ENCODE peak calls at places on chromosomes 12 and 14, in five cellular contexts. X is IMR-90, G is neuronal stem cell, L is H9, S is H1. A is an unnamed sample.

GRCh38 chr12:49346659-49347306 is at the start of gene DNAJC22:
- DNase-seq in X (no peak), G (no peak), L (peak), S (peak), A (no peak)

GRCh38 chr14:104866451-104867370 is 1.6 kb downstream of the CEP170B start:
- DNase-seq in X (no peak), G (no peak), L (no peak), S (no peak), A (no peak)

GRCh38 chr14:102939820-102940561 is 17.5 kb downstream of the AMN start:
- DNase-seq in X (no peak), G (no peak), L (no peak), S (no peak), A (no peak)

GRCh38 chr12:63069860-63070617 is 81.0 kb downstream of the AVPR1A start:
- DNase-seq in X (no peak), G (no peak), L (no peak), S (no peak), A (no peak)

GRCh38 chr12:122986258-122986871 is 5.9 kb downstream of the ARL6IP4 start:
- DNase-seq in X (no peak), G (no peak), L (no peak), S (no peak), A (no peak)

GRCh38 chr12:46585854-46586621 is 213.5 kb upstream of the SLC38A2 start:
- DNase-seq in X (peak), G (peak), L (peak), S (no peak), A (peak)

GRCh38 chr14:37889087-37889486 is 293.7 kb downstream of the TTC6 start:
- DNase-seq in X (no peak), G (no peak), L (no peak), S (no peak), A (no peak)

GRCh38 chr12:51866324-51866723 is 17.8 kb upstream of the FIGNL2 start:
- DNase-seq in X (no peak), G (no peak), L (no peak), S (no peak), A (no peak)

GRCh38 chr12:27272375-27273028 is 28.4 kb downstream of the STK38L start:
- DNase-seq in X (no peak), G (no peak), L (no peak), S (no peak), A (no peak)

GRCh38 chr12:128823216-128823915 is 392 bp downstream of the SLC15A4 start:
- DNase-seq in X (no peak), G (no peak), L (peak), S (peak), A (no peak)

GRCh38 chr14:46861753-46862152 is 210.2 kb upstream of the RPL10L start:
- DNase-seq in X (no peak), G (no peak), L (no peak), S (no peak), A (no peak)

GRCh38 chr12:27779837-27780611 is at the start of the genes KLHL42 and MANSC4:
- DNase-seq in X (peak), G (peak), L (peak), S (peak), A (peak)

GRCh38 chr12:123478069-123478468 is 20.1 kb downstream of the SNRNP35 start:
- DNase-seq in X (no peak), G (no peak), L (no peak), S (no peak), A (no peak)

GRCh38 chr12:131223171-131223761 is 269.6 kb downstream of the ADGRD1 start:
- DNase-seq in X (no peak), G (no peak), L (peak), S (no peak), A (no peak)

GRCh38 chr14:102941419-102942011 is 19.1 kb downstream of the AMN start:
- DNase-seq in X (peak), G (no peak), L (no peak), S (no peak), A (no peak)

GRCh38 chr12:51393676-51394545 is 2.7 kb upstream of the GALNT6 start:
- DNase-seq in X (peak), G (no peak), L (peak), S (no peak), A (peak)

GRCh38 chr14:86787782-86788181 is 1205.2 kb downstream of the GALC start:
- DNase-seq in X (peak), G (no peak), L (no peak), S (no peak), A (peak)

GRCh38 chr12:104677441-104678089 is 220.8 kb downstream of the CHST11 start:
- DNase-seq in X (no peak), G (no peak), L (no peak), S (no peak), A (no peak)

GRCh38 chr12:108457734-108458361 is 57.2 kb upstream of the FICD start:
- DNase-seq in X (no peak), G (no peak), L (no peak), S (peak), A (no peak)

GRCh38 chr12:121992059-121992879 is 29.4 kb upstream of the BCL7A start:
- DNase-seq in X (peak), G (no peak), L (no peak), S (no peak), A (peak)

GRCh38 chr12:30425445-30425844 is 270.2 kb downstream of the IPO8 start:
- DNase-seq in X (no peak), G (no peak), L (no peak), S (no peak), A (no peak)

GRCh38 chr12:26153421-26154154 is 28.8 kb upstream of the BHLHE41 start:
- DNase-seq in X (peak), G (no peak), L (no peak), S (no peak), A (peak)

GRCh38 chr14:24135834-24136683 is at the start of gene PSME1:
- DNase-seq in X (peak), G (peak), L (peak), S (peak), A (peak)

GRCh38 chr12:48969160-48969771 is 2.3 kb downstream of the WNT10B start:
- DNase-seq in X (no peak), G (no peak), L (no peak), S (peak), A (no peak)

GRCh38 chr12:57461326-57461903 is 1.8 kb downstream of the GLI1 start:
- DNase-seq in X (peak), G (peak), L (peak), S (peak), A (peak)

GRCh38 chr12:29519585-29520182 is 22.2 kb upstream of the OVCH1 start:
- DNase-seq in X (peak), G (peak), L (no peak), S (no peak), A (peak)

GRCh38 chr14:101826359-101826758 is 64.8 kb downstream of the PPP2R5C start:
- DNase-seq in X (no peak), G (no peak), L (no peak), S (no peak), A (no peak)

GRCh38 chr14:101833045-101833444 is 71.5 kb downstream of the PPP2R5C start:
- DNase-seq in X (no peak), G (no peak), L (no peak), S (no peak), A (no peak)

GRCh38 chr14:101827286-101827685 is 65.8 kb downstream of the PPP2R5C start:
- DNase-seq in X (no peak), G (no peak), L (no peak), S (no peak), A (peak)

GRCh38 chr14:101828038-101828437 is 66.5 kb downstream of the PPP2R5C start:
- DNase-seq in X (peak), G (no peak), L (no peak), S (no peak), A (peak)

DNA sequence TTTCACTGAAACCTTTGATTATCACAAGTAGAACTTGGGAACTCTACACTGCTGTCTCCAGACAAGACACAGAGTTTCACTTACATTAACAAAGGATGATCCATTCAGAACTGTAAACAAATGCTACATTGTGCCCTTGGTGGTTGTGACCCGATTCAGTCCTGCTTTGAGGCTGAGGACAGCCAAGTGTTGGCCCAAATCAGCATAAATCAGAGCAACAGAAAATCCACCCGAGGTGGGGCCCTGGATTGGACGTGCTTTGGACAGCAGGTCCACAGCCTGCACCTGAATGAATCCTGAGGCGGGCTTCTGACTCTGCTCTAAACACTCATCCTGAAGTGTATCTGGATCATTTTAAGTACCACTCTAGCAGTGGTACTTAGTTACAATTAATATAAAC is 68.8 kb downstream of the PPP2R5C start:
- DNase-seq in X (no peak), G (no peak), L (no peak), S (no peak), A (no peak)
- H2AFZ ChIP-seq in X (no peak), G (no peak), L (no peak), S (no peak), A (no peak)

DNA sequence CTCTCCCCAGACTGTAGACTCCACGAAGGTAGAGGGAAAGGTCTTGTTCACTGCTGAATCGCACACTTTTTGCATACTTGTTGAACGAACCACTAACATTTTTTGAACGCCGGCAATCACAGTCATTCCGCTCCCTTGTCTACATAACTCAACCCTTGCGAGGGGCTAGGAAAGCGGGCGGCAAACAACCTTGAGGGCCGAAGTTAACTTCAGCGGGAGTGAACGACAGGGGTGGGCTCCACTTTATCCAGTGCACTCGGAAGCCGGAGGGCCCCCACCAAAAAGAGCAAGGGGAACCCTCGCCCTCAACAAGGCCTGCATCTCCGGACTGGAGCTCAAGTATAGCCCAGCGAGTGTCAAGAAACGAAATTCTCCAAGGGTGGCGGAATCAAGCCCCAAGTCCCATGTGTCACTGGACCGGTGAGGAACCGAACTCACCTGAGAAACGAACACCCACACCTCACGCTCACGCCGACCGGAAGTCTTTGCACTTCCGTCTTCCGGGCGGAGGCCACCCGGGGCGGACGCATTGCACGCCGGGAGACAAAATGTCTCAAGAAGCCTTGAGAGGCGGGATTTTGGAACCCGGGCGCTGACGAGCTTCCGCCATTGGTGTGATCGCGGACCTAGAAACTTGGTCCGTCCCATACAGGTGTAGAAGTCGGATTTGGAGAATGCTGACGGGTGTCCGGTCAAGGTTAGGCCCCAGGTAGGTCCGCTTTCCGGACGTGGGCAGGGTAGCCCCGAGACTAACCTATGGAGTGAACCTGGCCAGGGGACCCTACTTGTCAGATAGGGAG is at the start of gene LLPH:
- DNase-seq in X (peak), G (peak), L (peak), S (peak), A (peak)
- H2BK15ac ChIP-seq in X (peak), G (no peak), L (no peak), S (no peak), A (peak)

GRCh38 chr12:86143162-86143561 is 113.0 kb downstream of the MGAT4C start:
- DNase-seq in X (no peak), G (no peak), L (no peak), S (no peak), A (no peak)

GRCh38 chr12:86138770-86139169 is 117.4 kb downstream of the MGAT4C start:
- DNase-seq in X (no peak), G (no peak), L (no peak), S (no peak), A (peak)

GRCh38 chr12:86134571-86134970 is 121.6 kb downstream of the MGAT4C start:
- DNase-seq in X (peak), G (no peak), L (no peak), S (no peak), A (peak)

GRCh38 chr12:86139671-86140070 is 116.5 kb downstream of the MGAT4C start:
- DNase-seq in X (peak), G (no peak), L (no peak), S (no peak), A (no peak)

GRCh38 chr12:86137936-86138335 is 118.3 kb downstream of the MGAT4C start:
- DNase-seq in X (peak), G (no peak), L (no peak), S (no peak), A (peak)
- H2AFZ ChIP-seq in X (no peak), G (no peak), L (no peak), S (no peak), A (no peak)

GRCh38 chr14:31576949-31577348 is 15.7 kb downstream of the NUBPL start:
- DNase-seq in X (no peak), G (no peak), L (no peak), S (no peak), A (no peak)

GRCh38 chr14:31582286-31582691 is 21.1 kb downstream of the NUBPL start:
- DNase-seq in X (peak), G (peak), L (no peak), S (no peak), A (peak)

GRCh38 chr14:31578266-31578665 is 17.1 kb downstream of the NUBPL start:
- DNase-seq in X (no peak), G (no peak), L (no peak), S (no peak), A (no peak)

GRCh38 chr14:31580234-31580633 is 19.0 kb downstream of the NUBPL start:
- DNase-seq in X (no peak), G (no peak), L (no peak), S (no peak), A (no peak)

DNA sequence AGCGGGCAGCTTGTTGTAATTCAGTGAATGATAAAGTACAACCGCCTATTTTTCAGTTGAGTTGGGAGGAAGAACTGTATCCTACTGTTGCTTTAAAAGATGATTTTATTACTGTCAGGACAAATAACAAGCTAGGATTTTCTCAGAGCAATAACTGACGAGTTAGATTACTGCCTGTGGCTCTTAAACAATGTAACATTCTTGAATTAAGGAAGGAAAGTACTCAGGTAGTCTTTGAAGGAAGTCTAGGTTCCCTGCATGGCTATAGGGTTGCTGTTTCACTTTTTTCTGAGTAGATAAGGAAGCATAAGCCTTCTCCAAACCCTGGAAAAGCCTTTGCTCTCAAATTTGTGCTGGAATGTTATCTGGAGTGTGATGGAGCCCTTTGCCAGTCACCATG is 17.6 kb downstream of the NUBPL start:
- DNase-seq in X (no peak), G (no peak), L (no peak), S (no peak), A (no peak)
- H2BK15ac ChIP-seq in X (no peak), G (no peak), L (no peak), S (no peak), A (no peak)

GRCh38 chr14:28767239-28767850 is 758 bp downstream of the FOXG1 start:
- DNase-seq in X (no peak), G (no peak), L (no peak), S (peak), A (no peak)

GRCh38 chr14:28769358-28769757 is 2.8 kb downstream of the FOXG1 start:
- DNase-seq in X (no peak), G (no peak), L (no peak), S (no peak), A (no peak)

GRCh38 chr14:28768549-28768870 is 1.9 kb downstream of the FOXG1 start:
- DNase-seq in X (no peak), G (no peak), L (no peak), S (no peak), A (no peak)

GRCh38 chr14:28766505-28767238 is at the start of gene FOXG1:
- DNase-seq in X (no peak), G (peak), L (peak), S (peak), A (no peak)

GRCh38 chr14:28767851-28768548 is 1.4 kb downstream of the FOXG1 start:
- DNase-seq in X (no peak), G (no peak), L (peak), S (peak), A (no peak)
- H2AFZ ChIP-seq in X (peak), G (peak), L (no peak), S (peak), A (no peak)

GRCh38 chr12:75944905-75945412 is 86.6 kb downstream of the PHLDA1 start:
- DNase-seq in X (no peak), G (no peak), L (no peak), S (no peak), A (no peak)

GRCh38 chr12:75943730-75944096 is 87.9 kb downstream of the PHLDA1 start:
- DNase-seq in X (no peak), G (no peak), L (no peak), S (no peak), A (no peak)

GRCh38 chr12:75947171-75947723 is 84.3 kb downstream of the PHLDA1 start:
- DNase-seq in X (no peak), G (no peak), L (no peak), S (no peak), A (no peak)

GRCh38 chr12:75945581-75945980 is 86.0 kb downstream of the PHLDA1 start:
- DNase-seq in X (no peak), G (no peak), L (no peak), S (no peak), A (no peak)

DNA sequence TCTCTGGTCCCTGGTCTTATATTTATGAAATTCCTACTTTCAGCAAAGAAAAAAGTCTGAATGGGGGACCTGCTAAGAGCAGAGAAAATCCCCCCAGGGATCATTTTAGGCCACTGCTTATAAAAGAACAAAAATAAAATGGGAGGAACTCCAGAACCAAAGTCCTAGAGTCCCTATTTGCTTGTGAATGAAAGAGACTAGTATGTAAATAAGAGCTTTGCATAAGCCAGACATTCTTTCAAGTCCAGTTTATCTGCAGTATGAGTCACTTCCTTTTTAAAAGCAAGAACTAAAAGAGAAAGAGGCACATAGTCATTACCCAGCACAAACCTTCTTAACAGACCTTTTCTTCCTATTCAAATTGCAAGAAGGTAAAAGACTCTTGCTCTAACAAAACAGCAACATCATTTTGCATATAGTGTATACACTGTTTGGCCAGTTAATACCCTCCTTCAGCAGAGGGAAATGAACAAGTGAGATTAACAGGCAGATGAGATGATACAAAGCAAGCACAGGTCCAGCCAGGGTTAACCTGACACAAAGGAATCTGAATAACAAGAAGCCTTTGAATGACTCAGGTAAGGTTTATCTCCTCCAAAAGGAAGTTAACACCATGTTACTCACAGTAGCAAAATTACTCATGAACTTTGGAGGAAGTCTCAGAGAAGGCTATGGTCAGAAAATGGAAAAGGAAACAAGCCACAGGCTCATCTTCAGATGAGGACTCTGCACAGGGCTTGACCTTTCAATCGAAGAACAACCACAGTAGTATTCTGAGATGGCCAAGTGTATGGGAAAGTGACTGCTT is 87.3 kb downstream of the PHLDA1 start:
- DNase-seq in X (peak), G (no peak), L (peak), S (no peak), A (peak)
- H2BK15ac ChIP-seq in X (peak), G (no peak), L (no peak), S (no peak), A (no peak)

GRCh38 chr14:90342327-90342726 is 10.6 kb upstream of the NRDE2 start:
- DNase-seq in X (no peak), G (no peak), L (no peak), S (no peak), A (no peak)
- H2AFZ ChIP-seq in X (no peak), G (peak), L (no peak), S (no peak), A (no peak)

DNA sequence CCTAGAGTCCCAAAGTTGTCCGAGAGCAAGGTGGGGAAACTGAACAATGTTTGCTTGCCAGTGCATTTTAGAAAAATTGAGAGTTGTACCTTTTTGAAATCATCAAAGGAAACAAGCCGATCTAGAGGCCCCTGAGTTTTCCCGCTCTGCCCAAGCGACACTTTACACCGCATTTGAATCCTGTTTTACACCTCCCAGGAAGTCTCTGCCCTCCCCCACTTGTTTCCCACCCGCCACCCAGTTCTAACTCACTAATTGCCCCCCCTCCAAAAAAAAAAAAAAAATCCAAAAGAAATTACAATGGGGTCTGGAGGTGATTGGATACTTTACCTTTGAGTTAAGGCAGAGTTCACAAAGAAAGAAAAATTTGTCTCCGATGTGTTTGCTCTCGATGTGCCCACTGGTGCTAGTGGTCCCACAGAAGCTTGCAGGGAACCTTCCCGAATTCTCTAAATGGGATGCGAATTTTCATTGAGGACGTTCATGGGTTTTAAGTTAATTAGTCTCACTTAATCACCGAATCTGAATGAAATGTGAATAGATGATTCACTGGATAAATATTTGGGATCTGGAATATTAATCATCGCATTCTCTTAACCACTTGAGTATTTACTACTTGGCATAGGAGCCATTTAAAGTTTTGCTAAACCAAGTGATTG is 2.4 kb downstream of the HMGA2 start:
- DNase-seq in X (peak), G (no peak), L (no peak), S (no peak), A (peak)
- H2BK15ac ChIP-seq in X (peak), G (peak), L (no peak), S (no peak), A (no peak)